ENCODE peak calls at places on chromosomes 16 and 17, in nine cellular contexts. One of them, this sample, is unnamed.

GRCh38 chr17:7094661-7095064 is 14.6 kb upstream of the CLEC10A start:
- DNase-seq in non-pigmented ciliary epithelial cell: no peak
- DNase-seq in ureter: no peak
- DNase-seq in G401: no peak
- DNase-seq in hippocampal formation: no peak
- DNase-seq in NCI-H460: no peak
- DNase-seq in retinal pigment epithelial cell: no peak
- DNase-seq in HFFc6: no peak
- DNase-seq in T-helper 1 cell: no peak
- DNase-seq in this sample: no peak

GRCh38 chr17:27989046-27989445 is 53.4 kb upstream of the NLK start:
- DNase-seq in non-pigmented ciliary epithelial cell: no peak
- DNase-seq in ureter: no peak
- DNase-seq in G401: no peak
- DNase-seq in hippocampal formation: no peak
- DNase-seq in NCI-H460: no peak
- DNase-seq in retinal pigment epithelial cell: no peak
- DNase-seq in HFFc6: no peak
- DNase-seq in T-helper 1 cell: no peak
- DNase-seq in this sample: no peak

GRCh38 chr17:73536700-73537680 is 107.3 kb downstream of the SDK2 start:
- DNase-seq in non-pigmented ciliary epithelial cell: no peak
- DNase-seq in ureter: no peak
- DNase-seq in G401: peak; percentile 50
- DNase-seq in hippocampal formation: no peak
- DNase-seq in NCI-H460: no peak
- DNase-seq in retinal pigment epithelial cell: peak; percentile 28
- DNase-seq in HFFc6: no peak
- DNase-seq in T-helper 1 cell: no peak
- DNase-seq in this sample: no peak

GRCh38 chr16:72216767-72217166 is 44.8 kb upstream of the PMFBP1 start:
- DNase-seq in non-pigmented ciliary epithelial cell: no peak
- DNase-seq in ureter: no peak
- DNase-seq in G401: no peak
- DNase-seq in hippocampal formation: no peak
- DNase-seq in NCI-H460: no peak
- DNase-seq in retinal pigment epithelial cell: no peak
- DNase-seq in HFFc6: no peak
- DNase-seq in T-helper 1 cell: no peak
- DNase-seq in this sample: no peak

GRCh38 chr17:55155867-55156560 is 108.7 kb upstream of the HLF start:
- DNase-seq in non-pigmented ciliary epithelial cell: no peak
- DNase-seq in ureter: no peak
- DNase-seq in G401: peak; percentile 80
- DNase-seq in hippocampal formation: no peak
- DNase-seq in NCI-H460: no peak
- DNase-seq in retinal pigment epithelial cell: peak; percentile 57
- DNase-seq in HFFc6: no peak
- DNase-seq in T-helper 1 cell: no peak
- DNase-seq in this sample: no peak

GRCh38 chr16:13148294-13148693 is 246.9 kb downstream of the SHISA9 start:
- DNase-seq in non-pigmented ciliary epithelial cell: no peak
- DNase-seq in ureter: no peak
- DNase-seq in G401: no peak
- DNase-seq in hippocampal formation: no peak
- DNase-seq in NCI-H460: no peak
- DNase-seq in retinal pigment epithelial cell: no peak
- DNase-seq in HFFc6: no peak
- DNase-seq in T-helper 1 cell: no peak
- DNase-seq in this sample: no peak

GRCh38 chr16:396605-397004 is 394 bp upstream of the NME4 start:
- DNase-seq in non-pigmented ciliary epithelial cell: no peak
- DNase-seq in ureter: no peak
- DNase-seq in G401: peak; percentile 71
- DNase-seq in hippocampal formation: no peak
- DNase-seq in NCI-H460: peak; percentile 52
- DNase-seq in retinal pigment epithelial cell: no peak
- DNase-seq in HFFc6: peak; percentile 33
- DNase-seq in T-helper 1 cell: no peak
- DNase-seq in this sample: no peak

GRCh38 chr17:37182786-37183185 is 193.0 kb upstream of the C17orf78 start:
- DNase-seq in non-pigmented ciliary epithelial cell: no peak
- DNase-seq in ureter: no peak
- DNase-seq in G401: no peak
- DNase-seq in hippocampal formation: no peak
- DNase-seq in NCI-H460: no peak
- DNase-seq in retinal pigment epithelial cell: no peak
- DNase-seq in HFFc6: no peak
- DNase-seq in T-helper 1 cell: no peak
- DNase-seq in this sample: no peak

GRCh38 chr17:49752508-49752907 is 11.4 kb downstream of the FAM117A start:
- DNase-seq in non-pigmented ciliary epithelial cell: no peak
- DNase-seq in ureter: no peak
- DNase-seq in G401: no peak
- DNase-seq in hippocampal formation: no peak
- DNase-seq in NCI-H460: no peak
- DNase-seq in retinal pigment epithelial cell: no peak
- DNase-seq in HFFc6: no peak
- DNase-seq in T-helper 1 cell: no peak
- DNase-seq in this sample: no peak

GRCh38 chr17:56583772-56584171 is 9.7 kb upstream of the NOG start:
- DNase-seq in non-pigmented ciliary epithelial cell: no peak
- DNase-seq in ureter: no peak
- DNase-seq in G401: no peak
- DNase-seq in hippocampal formation: no peak
- DNase-seq in NCI-H460: no peak
- DNase-seq in retinal pigment epithelial cell: peak; percentile 51
- DNase-seq in HFFc6: no peak
- DNase-seq in T-helper 1 cell: no peak
- DNase-seq in this sample: no peak

GRCh38 chr16:86517652-86518258 is 7.4 kb downstream of the FOXF1 start:
- DNase-seq in non-pigmented ciliary epithelial cell: no peak
- DNase-seq in ureter: peak; percentile 84
- DNase-seq in G401: peak; percentile 19
- DNase-seq in hippocampal formation: peak; percentile 51
- DNase-seq in NCI-H460: peak; percentile 67
- DNase-seq in retinal pigment epithelial cell: no peak
- DNase-seq in HFFc6: peak; percentile 61
- DNase-seq in T-helper 1 cell: no peak
- DNase-seq in this sample: peak; percentile 32

GRCh38 chr17:60909405-60909804 is 231.8 kb downstream of the BCAS3 start:
- DNase-seq in non-pigmented ciliary epithelial cell: no peak
- DNase-seq in ureter: no peak
- DNase-seq in G401: no peak
- DNase-seq in hippocampal formation: no peak
- DNase-seq in NCI-H460: no peak
- DNase-seq in retinal pigment epithelial cell: no peak
- DNase-seq in HFFc6: no peak
- DNase-seq in T-helper 1 cell: no peak
- DNase-seq in this sample: no peak

GRCh38 chr17:57603978-57604377 is 141.1 kb downstream of the CCDC182 start:
- DNase-seq in non-pigmented ciliary epithelial cell: no peak
- DNase-seq in ureter: no peak
- DNase-seq in G401: no peak
- DNase-seq in hippocampal formation: no peak
- DNase-seq in NCI-H460: no peak
- DNase-seq in retinal pigment epithelial cell: no peak
- DNase-seq in HFFc6: no peak
- DNase-seq in T-helper 1 cell: peak; percentile 90
- DNase-seq in this sample: no peak

GRCh38 chr16:8924214-8924613 is 39.5 kb downstream of the USP7 start:
- DNase-seq in non-pigmented ciliary epithelial cell: no peak
- DNase-seq in ureter: no peak
- DNase-seq in G401: peak; percentile 62
- DNase-seq in hippocampal formation: no peak
- DNase-seq in NCI-H460: no peak
- DNase-seq in retinal pigment epithelial cell: no peak
- DNase-seq in HFFc6: no peak
- DNase-seq in T-helper 1 cell: no peak
- DNase-seq in this sample: no peak

GRCh38 chr16:1026057-1026783 is 44.6 kb downstream of the SOX8 start:
- DNase-seq in non-pigmented ciliary epithelial cell: no peak
- DNase-seq in ureter: no peak
- DNase-seq in G401: peak; percentile 70
- DNase-seq in hippocampal formation: peak; percentile 56
- DNase-seq in NCI-H460: no peak
- DNase-seq in retinal pigment epithelial cell: no peak
- DNase-seq in HFFc6: no peak
- DNase-seq in T-helper 1 cell: no peak
- DNase-seq in this sample: peak; percentile 45

GRCh38 chr17:78120537-78120936 is 8.0 kb downstream of the TMC6 start:
- DNase-seq in non-pigmented ciliary epithelial cell: no peak
- DNase-seq in ureter: no peak
- DNase-seq in G401: no peak
- DNase-seq in hippocampal formation: no peak
- DNase-seq in NCI-H460: no peak
- DNase-seq in retinal pigment epithelial cell: no peak
- DNase-seq in HFFc6: no peak
- DNase-seq in T-helper 1 cell: no peak
- DNase-seq in this sample: no peak

GRCh38 chr16:52318259-52319008 is 228.5 kb downstream of the TOX3 start:
- DNase-seq in non-pigmented ciliary epithelial cell: no peak
- DNase-seq in ureter: no peak
- DNase-seq in G401: no peak
- DNase-seq in hippocampal formation: no peak
- DNase-seq in NCI-H460: no peak
- DNase-seq in retinal pigment epithelial cell: no peak
- DNase-seq in HFFc6: no peak
- DNase-seq in T-helper 1 cell: no peak
- DNase-seq in this sample: no peak

This sample was measured in caudate nucleus.